ENCODE peak calls at places on chromosomes 13 and 19, in four cellular contexts. C is breast epithelium, S is heart right ventricle, V is right cardiac atrium. K is an unnamed sample.

GRCh38 chr13:112714366-112714765 is 24.5 kb downstream of the ATP11A start:
- DNase-seq in S (no peak), C (no peak), V (no peak), K (no peak)

GRCh38 chr19:43594710-43595604 is 977 bp downstream of the IRGQ start:
- DNase-seq in C (no peak), S (peak), V (peak), K (peak)

GRCh38 chr13:27403252-27403678 is 21.2 kb upstream of the GTF3A start:
- DNase-seq in S (no peak), V (no peak), C (no peak), K (peak)

GRCh38 chr19:2841858-2842574 is 741 bp downstream of the ZNF555 start:
- DNase-seq in V (no peak), S (peak), C (no peak), K (no peak)

GRCh38 chr19:33472696-33473624 is 48.6 kb downstream of the PEPD start:
- DNase-seq in V (no peak), S (no peak), C (no peak), K (peak)

GRCh38 chr13:104534847-104535246 is 1468.6 kb upstream of the SLC10A2 start:
- DNase-seq in V (no peak), S (no peak), C (no peak), K (no peak)

GRCh38 chr19:1676351-1677266 is 24.2 kb upstream of the TCF3 start:
- DNase-seq in C (no peak), V (no peak), S (no peak), K (no peak)

GRCh38 chr13:75636339-75637095 is 387 bp downstream of the LMO7 start:
- DNase-seq in S (peak), V (peak), C (no peak), K (peak)

GRCh38 chr13:25701304-25701703 is 329.5 kb downstream of the ATP8A2 start:
- DNase-seq in C (no peak), S (no peak), V (no peak), K (no peak)

GRCh38 chr13:102774210-102774560 is 599 bp upstream of the TEX30 start:
- DNase-seq in C (no peak), V (peak), S (peak), K (no peak)

GRCh38 chr19:11088508-11089253 is 582 bp upstream of the LDLR start:
- DNase-seq in C (no peak), S (no peak), V (peak), K (no peak)

GRCh38 chr13:113324336-113324882 is 27.4 kb downstream of the LAMP1 start:
- DNase-seq in S (no peak), V (no peak), C (no peak), K (no peak)

GRCh38 chr13:66937423-66937822 is 292.7 kb downstream of the PCDH9 start:
- DNase-seq in V (no peak), S (no peak), C (no peak), K (no peak)

GRCh38 chr13:113769881-113770280 is 10.9 kb downstream of the TMEM255B start:
- DNase-seq in C (no peak), S (no peak), V (no peak), K (no peak)

GRCh38 chr13:106143930-106144709 is 391.3 kb downstream of the EFNB2 start:
- DNase-seq in S (no peak), V (no peak), C (no peak), K (no peak)

GRCh38 chr19:58021541-58022282 is 12.1 kb upstream of the ZSCAN1 start:
- DNase-seq in C (peak), V (no peak), S (no peak), K (no peak)

GRCh38 chr19:16739546-16739945 is 19.9 kb downstream of the NWD1 start:
- DNase-seq in S (no peak), C (no peak), V (no peak), K (no peak)

GRCh38 chr13:75324413-75324940 is 157.5 kb downstream of the TBC1D4 start:
- DNase-seq in V (no peak), C (no peak), S (no peak), K (no peak)

GRCh38 chr19:19259741-19260140 is 13.4 kb downstream of the TM6SF2 start:
- DNase-seq in V (no peak), S (no peak), C (no peak), K (no peak)

GRCh38 chr19:45470147-45471081 is 2.6 kb downstream of the FOSB start:
- DNase-seq in C (no peak), S (no peak), V (peak), K (peak)

GRCh38 chr19:14059093-14059480 is 2.8 kb downstream of the PALM3 start:
- DNase-seq in V (no peak), S (no peak), C (no peak), K (no peak)

GRCh38 chr13:113948034-113948742 is 25.7 kb downstream of the C13orf46 start:
- DNase-seq in V (peak), C (no peak), S (no peak), K (no peak)

GRCh38 chr19:7832781-7833180 is 2.8 kb downstream of the EVI5L start:
- DNase-seq in S (no peak), C (no peak), V (no peak), K (no peak)
- H3K27ac ChIP-seq in S (peak), C (no peak), V (no peak), K (no peak)

DNA sequence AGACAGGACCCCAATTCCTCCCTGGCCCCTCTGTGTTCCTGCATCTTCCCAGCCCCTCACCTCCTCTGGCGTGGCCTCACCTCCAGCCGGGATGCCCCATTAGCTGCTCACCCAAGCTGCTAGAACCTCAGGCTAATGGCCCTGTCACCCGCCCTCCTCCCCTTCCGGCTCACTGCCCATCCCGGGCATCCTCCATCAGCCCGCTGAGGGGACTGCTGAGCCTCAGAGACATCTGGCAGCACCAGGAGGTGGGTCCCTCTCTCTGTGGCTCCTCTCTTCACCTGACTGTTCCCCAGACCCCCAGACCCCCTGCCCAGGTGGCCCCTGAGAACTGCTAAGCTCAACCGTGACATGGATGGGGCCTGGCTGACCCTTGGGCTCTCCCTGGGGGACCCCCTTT is 2.9 kb downstream of the FFAR1 start:
- DNase-seq in S (no peak), V (no peak), C (peak), K (no peak)
- H3K27ac ChIP-seq in S (no peak), V (no peak), C (no peak), K (no peak)

GRCh38 chr13:78680064-78680463 is 21.1 kb upstream of the OBI1 start:
- DNase-seq in S (no peak), C (no peak), V (no peak), K (no peak)
- H3K27ac ChIP-seq in S (no peak), C (no peak), V (no peak), K (no peak)

GRCh38 chr19:42109896-42110295 is 22.4 kb downstream of the POU2F2 start:
- DNase-seq in S (no peak), V (no peak), C (no peak), K (no peak)

GRCh38 chr19:42113641-42114348 is 18.5 kb downstream of the POU2F2 start:
- DNase-seq in C (no peak), V (no peak), S (no peak), K (peak)

GRCh38 chr19:42111811-42112210 is 20.4 kb downstream of the POU2F2 start:
- DNase-seq in V (no peak), S (no peak), C (no peak), K (no peak)

GRCh38 chr19:42110658-42111057 is 21.6 kb downstream of the POU2F2 start:
- DNase-seq in S (no peak), V (no peak), C (no peak), K (no peak)

GRCh38 chr19:42111384-42111783 is 20.9 kb downstream of the POU2F2 start:
- DNase-seq in V (no peak), S (no peak), C (no peak), K (no peak)
- H3K27ac ChIP-seq in V (no peak), S (no peak), C (no peak), K (peak)

DNA sequence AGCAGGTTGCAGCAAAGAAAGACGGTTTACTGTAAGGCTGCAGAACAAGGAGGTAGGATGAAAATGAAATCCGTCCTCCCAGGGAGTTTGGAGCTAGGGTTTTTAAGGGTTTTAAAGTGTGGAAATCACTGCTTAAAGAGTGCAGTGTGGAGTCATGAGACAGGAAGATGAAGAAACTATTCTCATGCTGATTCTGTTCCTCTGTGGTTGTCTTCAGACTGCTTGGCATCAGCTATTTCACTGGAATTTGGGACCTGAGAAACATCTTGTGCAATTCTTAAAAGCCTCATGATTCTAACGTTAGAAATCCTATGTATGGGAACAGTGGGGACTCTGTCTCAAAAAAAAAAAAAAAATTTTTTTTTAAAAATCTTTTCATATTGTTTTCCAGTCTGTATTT is 11.4 kb downstream of the ZNF331 start:
- DNase-seq in S (no peak), C (no peak), V (no peak), K (no peak)
- H3K27ac ChIP-seq in S (no peak), C (peak), V (no peak), K (no peak)

DNA sequence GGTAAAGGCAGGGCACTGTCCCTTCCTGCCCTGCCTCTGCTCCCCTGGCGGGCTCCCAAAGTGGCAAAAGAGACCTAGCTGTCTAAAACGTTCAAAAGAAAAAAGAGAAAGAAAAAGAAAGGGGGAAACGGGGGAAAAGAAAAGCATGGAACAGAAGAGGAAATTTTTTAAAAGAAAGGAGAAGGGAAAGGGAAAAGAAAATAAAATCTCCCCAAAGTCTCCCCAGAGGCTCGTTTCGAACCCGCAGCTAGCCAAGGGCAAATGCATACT is 37.0 kb upstream of the FLT1 start:
- DNase-seq in S (no peak), V (no peak), C (no peak), K (peak)
- H3K27ac ChIP-seq in S (peak), V (peak), C (peak), K (no peak)

GRCh38 chr13:30610311-30610710 is 7.4 kb upstream of the USPL1 start:
- DNase-seq in S (no peak), V (no peak), C (no peak), K (no peak)

GRCh38 chr13:30608364-30608763 is 9.4 kb upstream of the USPL1 start:
- DNase-seq in C (no peak), V (no peak), S (no peak), K (no peak)

GRCh38 chr13:30605052-30605451 is 12.7 kb upstream of the USPL1 start:
- DNase-seq in V (no peak), S (no peak), C (no peak), K (no peak)

DNA sequence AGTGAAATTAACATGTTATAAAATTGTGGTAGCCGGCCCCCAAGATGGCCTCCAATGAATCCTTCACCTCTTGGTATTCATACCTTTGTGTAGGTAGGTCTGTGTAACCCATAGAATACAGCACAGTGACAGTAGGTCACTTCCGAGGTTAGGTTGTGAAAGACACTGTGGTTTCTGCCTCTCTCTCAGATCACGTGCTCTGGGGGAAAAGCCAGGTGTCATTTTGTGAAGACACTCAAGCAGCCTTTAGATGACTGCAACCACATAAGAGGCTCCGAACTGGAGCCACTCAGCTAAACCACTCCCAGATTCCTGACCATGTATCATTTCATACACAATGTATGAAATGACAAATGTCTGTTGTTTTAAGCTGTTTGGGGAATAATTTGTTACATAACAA is 9.8 kb upstream of the USPL1 start:
- DNase-seq in S (no peak), C (no peak), V (no peak), K (no peak)
- H3K27ac ChIP-seq in S (no peak), C (no peak), V (no peak), K (no peak)

GRCh38 chr19:56091066-56091490 is 30.0 kb downstream of the ZNF787 start:
- DNase-seq in S (no peak), V (no peak), C (no peak), K (no peak)
- H3K27ac ChIP-seq in S (peak), V (peak), C (peak), K (no peak)

DNA sequence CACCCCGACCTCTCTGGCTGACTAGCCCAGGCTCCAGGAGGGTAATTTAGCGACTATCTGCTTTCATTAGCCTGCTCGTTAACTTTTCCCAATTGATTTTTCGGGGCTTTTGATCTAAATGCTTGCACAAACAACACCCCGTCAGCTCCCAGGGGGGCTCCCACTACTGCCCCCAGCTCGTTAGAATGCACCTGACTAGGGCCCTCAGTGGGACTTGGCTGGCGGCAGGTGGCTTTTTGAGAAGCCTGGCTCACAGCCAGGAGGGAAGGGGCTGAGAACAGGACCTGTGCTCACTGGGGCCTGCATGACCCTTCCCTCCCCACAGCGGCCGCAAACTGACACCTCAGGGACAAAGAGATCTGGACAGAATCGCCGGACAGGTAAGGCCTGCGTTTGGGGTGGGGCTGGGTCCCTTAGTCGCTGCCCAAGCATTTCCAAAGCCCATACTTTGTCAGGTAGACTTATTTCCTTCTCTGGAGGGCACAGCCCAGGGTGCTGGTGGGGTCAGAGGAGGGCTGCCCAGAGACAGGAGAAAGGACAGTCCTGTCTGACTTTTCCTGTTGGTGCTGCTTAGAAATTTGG is 7.6 kb upstream of the CD79A start:
- DNase-seq in S (no peak), V (peak), C (no peak), K (no peak)
- H3K27ac ChIP-seq in S (no peak), V (no peak), C (no peak), K (no peak)

GRCh38 chr19:30686252-30686762 is 314.1 kb downstream of the ZNF536 start:
- DNase-seq in C (no peak), S (no peak), V (no peak), K (no peak)
- H3K27ac ChIP-seq in C (peak), S (no peak), V (no peak), K (no peak)

K was measured in SJSA1.